ENCODE peak calls at places on chromosomes 13 and 19, in nine cellular contexts. Q is activated CD4-positive, alpha-beta T cell treated with anti-CD3 and anti-CD28 coated beads, Interleukin-2, amount 50 U/mL, for 1 hour; C is K562; V is fibroblast of the conjunctiva; Z is dermis microvascular lymphatic vessel endothelial cell; T is PC-3; R is T-helper 9 cell; B is Peyer's patch; L is GM10248. E is an unnamed sample.
A peak's percentile ranks its signal among the peaks of the same experiment; 100 is the strongest.

GRCh38 chr13:30477346-30478235 is 11.9 kb upstream of the HMGB1 start:
- DNase-seq in Q (no peak), C (no peak), V (no peak), Z (no peak), T (no peak), R (no peak), B (no peak), L (peak; percentile 69), E (no peak)

GRCh38 chr13:51549050-51549449 is 35.2 kb upstream of the WDFY2 start:
- DNase-seq in Q (no peak), C (peak; percentile 45), V (no peak), Z (no peak), T (no peak), R (no peak), B (no peak), L (peak; percentile 31), E (no peak)

GRCh38 chr19:43625918-43626579 is 6.6 kb upstream of the ZNF428 start:
- DNase-seq in Q (no peak), C (peak; percentile 84), V (no peak), Z (peak; percentile 50), T (no peak), R (no peak), B (no peak), L (peak; percentile 46), E (no peak)

GRCh38 chr13:78604782-78605611 is 1.6 kb upstream of the POU4F1 start:
- DNase-seq in Q (no peak), C (peak; percentile 35), V (no peak), Z (no peak), T (no peak), R (no peak), B (no peak), L (no peak), E (no peak)

GRCh38 chr19:45782820-45783785 is 813 bp upstream of the DMPK start:
- DNase-seq in Q (no peak), C (no peak), V (peak; percentile 60), Z (no peak), T (peak; percentile 60), R (no peak), B (peak; percentile 53), L (no peak), E (no peak)

GRCh38 chr19:28956971-28957370 is 256.0 kb downstream of the UQCRFS1 start:
- DNase-seq in Q (no peak), C (no peak), V (no peak), Z (no peak), T (no peak), R (no peak), B (no peak), L (no peak), E (no peak)

GRCh38 chr19:48943081-48943480 is 9.6 kb downstream of the DHDH start:
- DNase-seq in Q (no peak), C (peak; percentile 16), V (no peak), Z (no peak), T (no peak), R (no peak), B (no peak), L (no peak), E (no peak)

GRCh38 chr19:12723643-12724426 is at the start of gene TNPO2:
- DNase-seq in Q (peak; percentile 60), C (peak; percentile 70), V (peak; percentile 37), Z (peak; percentile 73), T (peak; percentile 74), R (peak; percentile 48), B (peak; percentile 66), L (peak; percentile 81), E (peak; percentile 63)

GRCh38 chr13:67221630-67222226 is 8.4 kb downstream of the PCDH9 start:
- DNase-seq in Q (no peak), C (no peak), V (no peak), Z (no peak), T (no peak), R (no peak), B (no peak), L (no peak), E (no peak)

GRCh38 chr13:111434578-111435159 is 114.2 kb downstream of the TEX29 start:
- DNase-seq in Q (no peak), C (no peak), V (no peak), Z (no peak), T (no peak), R (no peak), B (no peak), L (no peak), E (no peak)

E was measured in NCI-H446 treated with DMSO at 0.1 percent for 48 hours.